ENCODE peak calls at places on chromosomes 7 and 10, in seven cellular contexts. I is frontal cortex; Z is amniotic stem cell; T is body of pancreas; D is EH; J is putamen; K is activated effector memory CD4-positive, alpha-beta T cell treated with anti-CD3 and anti-CD28 coated beads, Interleukin-2, amount 50 U/mL, for 16 hours. H is an unnamed sample.

GRCh38 chr10:28432210-28432676 is 100.7 kb upstream of the WAC start:
- DNase-seq in I (peak), Z (peak), T (peak), D (peak), J (peak), K (no peak), H (peak)

GRCh38 chr10:11276475-11276990 is 258.9 kb downstream of the CELF2 start:
- DNase-seq in I (no peak), Z (no peak), T (no peak), D (no peak), J (no peak), K (no peak), H (no peak)

GRCh38 chr10:79404231-79404609 is 41.2 kb downstream of the ZCCHC24 start:
- DNase-seq in I (no peak), Z (no peak), T (peak), D (peak), J (no peak), K (no peak), H (no peak)

GRCh38 chr10:124049484-124049883 is 43.9 kb downstream of the CHST15 start:
- DNase-seq in I (no peak), Z (no peak), T (no peak), D (peak), J (peak), K (no peak), H (no peak)

GRCh38 chr7:155449008-155449879 is 8.7 kb upstream of the EN2 start:
- DNase-seq in I (no peak), Z (no peak), T (no peak), D (no peak), J (no peak), K (no peak), H (no peak)

GRCh38 chr7:80883188-80884025 is 35.4 kb downstream of the SEMA3C start:
- DNase-seq in I (no peak), Z (peak), T (no peak), D (peak), J (no peak), K (no peak), H (no peak)

GRCh38 chr10:8033812-8034665 is 20.4 kb upstream of the GATA3 start:
- DNase-seq in I (no peak), Z (no peak), T (no peak), D (no peak), J (no peak), K (no peak), H (no peak)

GRCh38 chr10:100978121-100978895 is 9.0 kb downstream of the MRPL43 start:
- DNase-seq in I (no peak), Z (no peak), T (no peak), D (no peak), J (no peak), K (no peak), H (no peak)

GRCh38 chr10:70605153-70605552 is 2.6 kb upstream of the PRF1 start:
- DNase-seq in I (no peak), Z (no peak), T (no peak), D (no peak), J (no peak), K (no peak), H (no peak)

GRCh38 chr7:112290065-112290464 is 83.6 kb downstream of the ZNF277 start:
- DNase-seq in I (no peak), Z (no peak), T (no peak), D (peak), J (no peak), K (no peak), H (no peak)

GRCh38 chr7:44898059-44898458 is 12.7 kb upstream of the PURB start:
- DNase-seq in I (no peak), Z (no peak), T (no peak), D (no peak), J (no peak), K (no peak), H (no peak)

GRCh38 chr7:80017101-80017500 is 117.5 kb upstream of the GNAI1 start:
- DNase-seq in I (no peak), Z (no peak), T (no peak), D (peak), J (no peak), K (no peak), H (no peak)

GRCh38 chr10:7311256-7312178 is 99.3 kb downstream of the SFMBT2 start:
- DNase-seq in I (no peak), Z (no peak), T (no peak), D (no peak), J (no peak), K (no peak), H (no peak)

GRCh38 chr10:132421377-132422168 is 24.6 kb downstream of the PWWP2B start:
- DNase-seq in I (peak), Z (no peak), T (peak), D (peak), J (no peak), K (no peak), H (peak)

GRCh38 chr10:119658274-119658673 is 7.1 kb downstream of the BAG3 start:
- DNase-seq in I (no peak), Z (peak), T (peak), D (peak), J (no peak), K (no peak), H (no peak)

GRCh38 chr10:89891006-89891405 is 189.6 kb downstream of the KIF20B start:
- DNase-seq in I (no peak), Z (no peak), T (no peak), D (peak), J (no peak), K (no peak), H (no peak)

GRCh38 chr10:14952851-14953451 is 945 bp downstream of the DCLRE1C start:
- DNase-seq in I (no peak), Z (no peak), T (no peak), D (peak), J (no peak), K (no peak), H (no peak)

GRCh38 chr7:46763348-46763747 is 818.6 kb downstream of the TNS3 start:
- DNase-seq in I (no peak), Z (no peak), T (no peak), D (no peak), J (no peak), K (no peak), H (no peak)

GRCh38 chr10:4390219-4390618 is 435.8 kb upstream of the AKR1E2 start:
- DNase-seq in I (no peak), Z (no peak), T (no peak), D (peak), J (no peak), K (no peak), H (no peak)

GRCh38 chr10:88642991-88643390 is 21.3 kb upstream of the LIPF start:
- DNase-seq in I (no peak), Z (no peak), T (no peak), D (peak), J (no peak), K (no peak), H (no peak)

GRCh38 chr7:155007947-155008346 is 5.0 kb upstream of the PAXIP1 start:
- DNase-seq in I (no peak), Z (no peak), T (no peak), D (peak), J (no peak), K (no peak), H (peak)

GRCh38 chr10:4181075-4181474 is 396.1 kb upstream of the KLF6 start:
- DNase-seq in I (no peak), Z (no peak), T (no peak), D (peak), J (no peak), K (no peak), H (no peak)

GRCh38 chr7:145919712-145920111 is 196.9 kb upstream of the CNTNAP2 start:
- DNase-seq in I (no peak), Z (no peak), T (no peak), D (no peak), J (no peak), K (no peak), H (no peak)

GRCh38 chr10:19819419-19820033 is 3.3 kb downstream of the PLXDC2 start:
- DNase-seq in I (no peak), Z (no peak), T (peak), D (peak), J (peak), K (no peak), H (peak)

GRCh38 chr7:142556745-142557144 is 192.5 kb upstream of the PRSS1 start:
- DNase-seq in I (no peak), Z (peak), T (peak), D (peak), J (no peak), K (peak), H (no peak)

GRCh38 chr7:106869954-106870353 is 4.9 kb downstream of the PIK3CG start:
- DNase-seq in I (no peak), Z (no peak), T (no peak), D (no peak), J (no peak), K (no peak), H (no peak)

GRCh38 chr7:140448781-140449180 is 30.5 kb downstream of the MKRN1 start:
- DNase-seq in I (no peak), Z (no peak), T (no peak), D (no peak), J (no peak), K (no peak), H (no peak)

GRCh38 chr10:123884907-123885381 is 6.7 kb downstream of the CPXM2 start:
- DNase-seq in I (no peak), Z (no peak), T (no peak), D (no peak), J (peak), K (peak), H (no peak)

GRCh38 chr10:101585841-101586240 is 2.2 kb downstream of the POLL start:
- DNase-seq in I (no peak), Z (no peak), T (no peak), D (no peak), J (no peak), K (no peak), H (no peak)

GRCh38 chr7:74320645-74321178 is 31.5 kb downstream of the CLIP2 start:
- DNase-seq in I (no peak), Z (no peak), T (no peak), D (no peak), J (no peak), K (no peak), H (no peak)

GRCh38 chr10:93600446-93600860 is 582 bp downstream of the RBP4 start:
- DNase-seq in I (no peak), Z (no peak), T (no peak), D (no peak), J (no peak), K (no peak), H (no peak)

GRCh38 chr7:32204361-32205018 is 134.3 kb upstream of the PDE1C start:
- DNase-seq in I (peak), Z (peak), T (peak), D (peak), J (peak), K (no peak), H (peak)

GRCh38 chr7:32502656-32503189 is 7.4 kb downstream of the AVL9 start:
- DNase-seq in I (no peak), Z (no peak), T (no peak), D (no peak), J (no peak), K (peak), H (no peak)

GRCh38 chr10:20059084-20059835 is 243.0 kb downstream of the PLXDC2 start:
- DNase-seq in I (no peak), Z (no peak), T (no peak), D (no peak), J (no peak), K (no peak), H (no peak)

GRCh38 chr7:92034116-92034515 is 93.5 kb downstream of the AKAP9 start:
- DNase-seq in I (no peak), Z (no peak), T (no peak), D (no peak), J (no peak), K (no peak), H (no peak)

GRCh38 chr10:119139464-119140067 is 25.9 kb downstream of the SFXN4 start:
- DNase-seq in I (no peak), Z (no peak), T (no peak), D (peak), J (no peak), K (peak), H (no peak)

GRCh38 chr10:100009283-100009792 is 409 bp downstream of the DNMBP start:
- DNase-seq in I (peak), Z (no peak), T (peak), D (no peak), J (peak), K (no peak), H (peak)

GRCh38 chr7:44269943-44270493 is 55.4 kb downstream of the CAMK2B start:
- DNase-seq in I (no peak), Z (no peak), T (no peak), D (no peak), J (no peak), K (no peak), H (no peak)

GRCh38 chr7:28163955-28164354 is 16.6 kb downstream of the JAZF1 start:
- DNase-seq in I (no peak), Z (no peak), T (no peak), D (peak), J (no peak), K (no peak), H (no peak)

GRCh38 chr7:132055331-132056120 is 499.1 kb upstream of the PODXL start:
- DNase-seq in I (no peak), Z (no peak), T (no peak), D (no peak), J (no peak), K (no peak), H (no peak)